ENCODE peak calls at places on chromosomes 16 and 17, in ten cellular contexts. T is T-helper 2 cell; B is activated CD4-positive, alpha-beta T cell treated with anti-CD3 and anti-CD28 coated beads, Interleukin-2, amount 10 ng/mL, durations not matched to agents 7 days and 5 days; L is mammary epithelial cell; U is kidney glomerular epithelial cell; J is A549; Z is GM03348; D is AG04449; V is progenitor cell of endocrine pancreas; M is NCI-H1417. O is an unnamed sample.

GRCh38 chr16:86634290-86634689 is 55.9 kb downstream of the FOXL1 start:
- DNase-seq in L (peak), Z (no peak), M (no peak), T (no peak), J (no peak), V (no peak), U (no peak), B (no peak), D (no peak), O (no peak)

GRCh38 chr17:71793550-71793949 is 327.3 kb upstream of the SOX9 start:
- DNase-seq in D (no peak), U (no peak), B (no peak), Z (no peak), V (no peak), T (no peak), M (no peak), L (peak), J (no peak), O (no peak)

GRCh38 chr17:41547921-41548843 is 20.1 kb upstream of the KRT19 start:
- DNase-seq in L (peak), D (peak), V (no peak), B (no peak), T (peak), M (no peak), Z (peak), U (peak), J (peak), O (peak)

GRCh38 chr17:8284126-8284525 is 4.3 kb upstream of the RANGRF start:
- DNase-seq in J (no peak), Z (no peak), T (peak), L (no peak), M (no peak), U (no peak), D (no peak), V (no peak), B (no peak), O (no peak)

GRCh38 chr17:52536466-52536865 is 378.0 kb upstream of the CA10 start:
- DNase-seq in D (no peak), V (no peak), T (no peak), Z (no peak), U (no peak), B (no peak), M (no peak), J (no peak), L (no peak), O (no peak)

GRCh38 chr16:89257281-89257731 is 39.8 kb downstream of the ZNF778 start:
- DNase-seq in Z (peak), U (no peak), T (peak), M (peak), B (no peak), V (no peak), L (no peak), J (no peak), D (no peak), O (no peak)

GRCh38 chr17:78974635-78975591 is 4.8 kb downstream of the LGALS3BP start:
- DNase-seq in U (no peak), D (peak), Z (peak), B (no peak), T (peak), L (peak), M (peak), J (peak), V (no peak), O (no peak)

GRCh38 chr16:69367980-69368379 is 16.4 kb upstream of the TMED6 start:
- DNase-seq in U (peak), V (no peak), Z (no peak), B (no peak), L (no peak), D (no peak), M (no peak), T (no peak), J (no peak), O (no peak)

GRCh38 chr16:72744064-72744793 is 303.7 kb downstream of the ZFHX3 start:
- DNase-seq in M (peak), D (no peak), B (no peak), T (peak), V (no peak), U (no peak), J (no peak), Z (no peak), L (no peak), O (no peak)

GRCh38 chr17:81050645-81051625 is 16.0 kb downstream of the BAIAP2 start:
- DNase-seq in J (no peak), V (no peak), U (no peak), Z (no peak), M (no peak), L (no peak), T (no peak), B (no peak), D (no peak), O (no peak)

GRCh38 chr16:88469615-88470395 is 16.7 kb downstream of the ZFPM1 start:
- DNase-seq in U (no peak), L (no peak), Z (no peak), J (no peak), M (no peak), T (no peak), V (no peak), D (no peak), B (peak), O (no peak)

GRCh38 chr17:42531455-42532354 is 4.3 kb upstream of the NAGLU start:
- DNase-seq in J (peak), M (peak), D (no peak), T (peak), U (peak), Z (peak), L (peak), B (peak), V (peak), O (no peak)

GRCh38 chr16:87423429-87423828 is 31.3 kb downstream of the MAP1LC3B start:
- DNase-seq in V (no peak), L (no peak), U (no peak), T (no peak), M (no peak), J (no peak), B (no peak), D (no peak), Z (no peak), O (no peak)

GRCh38 chr17:83000738-83001137 is 78.7 kb upstream of the METRNL start:
- DNase-seq in M (no peak), D (no peak), V (no peak), J (no peak), Z (no peak), U (no peak), T (no peak), L (no peak), B (no peak), O (no peak)

GRCh38 chr17:72365857-72366415 is 245.1 kb downstream of the SOX9 start:
- DNase-seq in B (no peak), J (no peak), T (no peak), D (no peak), L (no peak), Z (peak), U (no peak), M (no peak), V (no peak), O (no peak)

GRCh38 chr17:48809182-48809581 is 7.8 kb downstream of the TTLL6 start:
- DNase-seq in T (no peak), B (no peak), L (no peak), J (peak), D (no peak), M (no peak), V (no peak), Z (no peak), U (no peak), O (no peak)

GRCh38 chr16:54090602-54091001 is 196.0 kb downstream of the IRX3 start:
- DNase-seq in Z (no peak), V (no peak), U (no peak), J (no peak), M (no peak), T (no peak), D (no peak), B (no peak), L (no peak), O (no peak)

O was measured in HS-27A.